ENCODE peak calls at places on chromosomes 6 and 20, in eight cellular contexts. Q, F, V, T, X, H, I and C are unnamed samples.

GRCh38 chr6:38100380-38100779 is 280.9 kb downstream of the ZFAND3 start:
- DNase-seq in T (no peak), Q (no peak), F (no peak), I (no peak), V (no peak), H (no peak), X (no peak), C (no peak)

GRCh38 chr20:45353746-45354145 is 5.5 kb upstream of the SDC4 start:
- DNase-seq in I (no peak), T (no peak), V (no peak), H (no peak), Q (no peak), F (no peak), X (no peak), C (no peak)

GRCh38 chr6:1015819-1016218 is 296.1 kb upstream of the FOXQ1 start:
- DNase-seq in V (no peak), Q (no peak), F (no peak), I (peak), X (no peak), H (no peak), T (no peak), C (no peak)

GRCh38 chr20:64138276-64138815 is 25.9 kb upstream of the MYT1 start:
- DNase-seq in X (no peak), H (no peak), F (no peak), I (no peak), T (peak), Q (no peak), V (no peak), C (no peak)

GRCh38 chr6:9482030-9482731 is 932.7 kb downstream of the TFAP2A start:
- DNase-seq in T (no peak), Q (no peak), H (no peak), I (no peak), X (peak), F (peak), V (no peak), C (peak)

GRCh38 chr6:144315981-144316865 is 31.1 kb downstream of the UTRN start:
- DNase-seq in H (no peak), F (no peak), V (no peak), T (no peak), I (no peak), X (no peak), Q (no peak), C (no peak)

GRCh38 chr6:45626087-45626891 is 248.6 kb upstream of the SUPT3H start:
- DNase-seq in V (no peak), X (peak), T (no peak), Q (no peak), F (peak), I (no peak), H (no peak), C (peak)

GRCh38 chr6:1762203-1762602 is 152.5 kb downstream of the FOXC1 start:
- DNase-seq in H (no peak), T (no peak), Q (peak), V (no peak), X (no peak), F (no peak), I (no peak), C (peak)

GRCh38 chr6:18405477-18406293 is 18.5 kb downstream of the RNF144B start:
- DNase-seq in H (no peak), X (peak), V (no peak), F (peak), Q (no peak), T (no peak), I (no peak), C (peak)

GRCh38 chr6:108874470-108875160 is 26.4 kb downstream of the ARMC2 start:
- DNase-seq in V (peak), H (no peak), T (no peak), F (peak), I (peak), Q (no peak), X (no peak), C (no peak)

GRCh38 chr6:39335780-39336541 is 13.5 kb upstream of the KCNK16 start:
- DNase-seq in V (peak), Q (peak), H (no peak), I (no peak), T (no peak), F (no peak), X (no peak), C (peak)

DNA sequence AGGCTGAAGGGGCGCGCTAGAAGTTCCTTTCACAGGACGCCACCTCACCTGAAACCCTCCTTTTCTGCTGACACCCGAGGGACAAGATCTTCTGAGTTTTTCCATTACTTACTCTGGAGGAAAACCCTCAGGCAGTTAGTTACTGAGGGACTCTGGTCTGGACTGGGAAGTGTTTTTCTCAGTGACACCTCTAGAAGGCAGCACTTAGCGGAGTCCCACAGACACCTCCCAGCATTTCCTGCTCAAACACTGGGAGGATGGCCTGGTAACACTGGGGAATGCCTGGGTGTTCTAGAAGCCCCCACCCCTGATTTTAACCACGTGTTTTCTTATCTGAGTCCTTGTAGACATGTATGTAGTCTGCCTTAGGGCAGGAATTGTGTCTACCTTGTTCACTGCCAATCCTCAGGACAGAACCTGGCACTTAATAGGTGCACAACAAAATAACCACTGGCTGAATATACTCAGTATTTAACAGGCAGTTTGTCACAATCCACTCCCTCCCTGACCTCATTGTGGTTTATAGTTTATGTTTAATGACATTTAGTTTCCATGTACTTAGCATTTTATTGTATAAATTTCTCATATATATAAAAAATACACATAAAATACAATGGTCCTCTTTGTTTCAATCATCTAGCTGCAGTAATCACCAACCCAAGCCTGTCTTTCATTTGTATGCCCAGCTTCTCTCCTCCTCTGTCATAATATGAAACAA is 4.8 kb downstream of the GSTA3 start:
- DNase-seq in T (no peak), I (no peak), Q (no peak), H (no peak), X (no peak), F (no peak), V (no peak), C (no peak)
- TF ChIP-seq CTCF in T (no peak), I (peak), Q (no peak), H (peak), X (no peak), F (peak), V (no peak), C (peak)

GRCh38 chr20:62239278-62239879 is 1.1 kb downstream of the OSBPL2 start:
- DNase-seq in H (no peak), Q (no peak), X (peak), T (no peak), F (no peak), V (peak), I (peak), C (peak)
- H3K27ac ChIP-seq in H (no peak), Q (peak), X (peak), T (peak), F (no peak), V (peak), I (peak), C (no peak)

DNA sequence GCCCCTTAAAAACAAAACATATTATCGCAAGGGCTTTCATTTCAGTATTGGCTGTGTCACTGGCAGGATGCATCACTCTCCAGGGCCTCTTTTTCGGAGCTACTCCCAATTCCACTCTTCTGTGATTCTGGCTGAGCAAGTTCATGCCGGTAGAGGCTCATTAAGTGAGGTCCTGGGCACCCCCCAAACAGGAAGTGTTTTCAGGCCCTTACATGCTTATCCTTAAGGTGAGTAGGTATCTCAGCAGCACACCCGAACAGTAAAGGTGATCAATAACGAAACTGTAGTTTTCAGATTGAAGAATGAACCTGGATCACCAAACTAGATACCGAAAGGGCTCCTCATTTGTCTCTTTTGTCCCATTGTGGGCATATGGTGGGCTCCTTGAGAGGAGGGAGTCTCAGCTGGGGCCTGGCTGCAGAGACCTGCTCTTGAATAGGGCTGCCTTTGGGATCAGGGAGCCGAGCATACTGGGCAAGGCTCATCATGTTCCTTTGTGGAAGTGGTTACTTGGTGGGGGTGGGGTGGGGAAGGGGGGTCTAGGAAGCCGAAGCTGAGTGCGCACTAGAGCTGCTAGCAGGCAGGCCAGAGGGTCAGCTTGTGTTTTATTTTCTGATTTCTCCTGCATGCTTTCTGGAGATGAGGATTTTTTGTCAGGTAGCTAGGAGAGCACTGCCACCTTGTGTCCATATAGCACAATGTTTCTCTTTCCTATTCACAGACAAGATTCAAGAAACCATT is 65.2 kb downstream of the CDS2 start:
- DNase-seq in V (peak), T (no peak), H (no peak), X (peak), F (peak), Q (no peak), I (peak), C (peak)
- TF ChIP-seq CTCF in V (peak), T (peak), H (peak), X (peak), F (peak), Q (peak), I (peak), C (peak)

DNA sequence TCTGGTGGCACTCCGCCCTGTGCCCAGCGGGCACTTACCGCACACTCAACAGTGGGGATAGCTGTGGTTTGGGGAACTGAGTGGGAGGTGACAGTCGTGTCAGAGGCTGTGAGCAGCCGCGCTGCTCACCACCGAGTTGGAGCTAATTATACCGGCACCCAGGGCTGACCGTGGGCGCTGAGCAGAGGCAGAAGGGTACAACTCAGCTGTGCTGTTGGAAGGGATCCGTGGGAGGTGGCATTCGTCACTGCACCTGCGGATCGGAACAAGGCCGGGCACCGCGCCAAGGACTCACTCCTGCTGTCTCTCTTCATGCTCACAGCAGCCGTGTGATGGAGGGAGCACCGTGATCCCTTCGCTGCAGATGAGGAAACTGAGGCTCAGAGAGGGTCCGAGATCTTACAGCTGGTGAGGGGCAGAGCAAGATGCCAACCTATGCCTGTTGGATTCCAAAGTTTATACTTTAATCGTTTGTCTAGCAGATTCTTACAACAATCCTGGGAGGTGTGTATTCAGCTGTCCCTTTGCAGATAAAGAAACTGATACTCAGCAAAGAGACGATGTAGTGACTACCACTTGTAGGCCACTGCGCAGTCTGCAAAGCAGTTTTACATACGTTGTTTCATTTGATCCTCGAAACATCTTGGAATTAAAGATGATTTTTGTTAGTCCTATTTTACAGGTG is 713 bp upstream of the ELMO2 start:
- DNase-seq in I (peak), H (peak), F (peak), X (peak), T (peak), Q (peak), V (peak), C (no peak)
- H3K27ac ChIP-seq in I (peak), H (peak), F (peak), X (peak), T (peak), Q (peak), V (peak), C (no peak)

GRCh38 chr6:142700676-142701185 is 244.2 kb downstream of the HIVEP2 start:
- DNase-seq in T (no peak), Q (no peak), X (no peak), I (no peak), V (no peak), F (no peak), H (no peak), C (no peak)

GRCh38 chr6:142699391-142699790 is 245.6 kb downstream of the HIVEP2 start:
- DNase-seq in V (no peak), Q (no peak), F (no peak), X (no peak), T (no peak), I (no peak), H (no peak), C (no peak)

GRCh38 chr6:142700032-142700431 is 244.9 kb downstream of the HIVEP2 start:
- DNase-seq in T (no peak), I (no peak), H (no peak), X (no peak), Q (no peak), V (no peak), F (no peak), C (no peak)

GRCh38 chr6:142697912-142698311 is 247.1 kb downstream of the HIVEP2 start:
- DNase-seq in F (no peak), H (no peak), X (no peak), Q (no peak), I (no peak), T (no peak), V (no peak), C (no peak)

DNA sequence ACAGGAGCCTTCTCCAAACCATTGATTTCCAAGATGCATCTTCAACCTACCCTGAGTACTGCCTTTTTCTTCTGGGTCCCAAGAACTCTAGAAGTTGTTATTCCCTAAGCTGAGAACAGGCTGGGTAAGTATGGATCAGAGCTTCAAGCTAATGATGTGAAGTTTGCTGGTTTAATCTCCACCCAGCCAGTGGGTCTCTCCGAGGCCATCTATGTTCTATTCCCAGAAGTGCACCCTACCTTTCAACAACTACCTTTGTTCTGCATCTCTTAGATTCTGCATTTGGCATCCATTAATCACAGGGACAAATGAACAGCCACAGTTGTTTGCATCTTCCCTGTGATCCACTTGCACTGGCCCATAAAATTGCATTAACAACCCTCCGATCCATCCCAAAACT is 246.2 kb downstream of the HIVEP2 start:
- DNase-seq in H (no peak), V (no peak), X (no peak), Q (no peak), I (no peak), F (no peak), T (no peak), C (no peak)
- TF ChIP-seq CTCF in H (no peak), V (no peak), X (no peak), Q (no peak), I (no peak), F (peak), T (no peak), C (peak)

DNA sequence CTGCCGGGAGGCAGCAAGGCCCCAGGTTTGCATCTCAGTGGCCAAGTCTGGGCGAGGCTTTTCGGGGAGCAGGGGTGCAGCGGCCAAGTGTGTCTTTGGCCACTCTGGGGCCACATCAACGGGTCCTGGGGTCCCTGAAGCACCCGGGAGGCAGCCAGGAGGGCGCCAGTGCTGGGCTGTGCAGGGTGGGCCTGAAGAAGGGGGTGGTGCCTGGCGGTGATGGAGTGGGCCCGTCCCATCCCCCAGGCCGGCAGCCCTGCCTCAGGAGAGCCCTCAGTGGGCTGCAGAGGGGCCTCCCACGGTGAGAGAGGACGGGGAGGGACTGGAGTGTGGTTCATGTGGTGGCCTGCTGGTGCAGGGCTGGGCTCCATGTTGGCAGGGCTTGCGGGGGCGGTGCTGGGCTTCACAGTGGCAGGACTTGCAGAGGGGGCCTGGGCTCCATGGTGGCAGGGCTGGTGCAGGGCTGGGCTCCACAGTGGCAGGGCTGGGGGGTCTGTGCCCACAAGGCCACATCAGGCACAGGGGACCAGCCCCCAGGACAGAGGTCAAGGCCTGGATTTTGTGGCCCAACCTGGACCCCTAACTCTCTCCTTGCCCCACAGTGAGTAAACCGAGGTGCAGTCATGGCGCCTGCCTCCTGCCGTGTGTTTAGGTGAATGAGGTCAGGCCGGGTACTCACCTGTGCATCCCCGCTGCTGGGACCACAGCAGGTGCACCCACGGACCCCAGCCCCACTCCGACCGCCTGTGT is 10.5 kb upstream of the BHLHE23 start:
- DNase-seq in X (no peak), H (no peak), F (no peak), Q (no peak), T (no peak), V (no peak), I (no peak), C (no peak)
- H3K27ac ChIP-seq in X (no peak), H (no peak), F (no peak), Q (no peak), T (no peak), V (no peak), I (no peak), C (no peak)

GRCh38 chr6:25165181-25165580 is 114.0 kb upstream of the CARMIL1 start:
- DNase-seq in V (no peak), X (no peak), Q (no peak), H (no peak), T (no peak), F (no peak), I (no peak), C (no peak)
- TF ChIP-seq CTCF in V (no peak), X (no peak), Q (no peak), H (no peak), T (no peak), F (no peak), I (no peak), C (no peak)

GRCh38 chr6:2862712-2863174 is 21.1 kb upstream of the SERPINB1 start:
- DNase-seq in H (no peak), T (no peak), X (no peak), F (no peak), I (no peak), Q (no peak), V (no peak), C (no peak)
- H3K27ac ChIP-seq in H (no peak), T (no peak), X (no peak), F (no peak), I (no peak), Q (no peak), V (no peak), C (no peak)